ENCODE peak calls at places on chromosomes 1 and 21, in four cellular contexts. O is HFF-Myc; H is activated CD4-positive, alpha-beta T cell treated with anti-CD3 and anti-CD28 coated beads for 24 hours; M is posterior vena cava. G is an unnamed sample.

GRCh38 chr1:176843352-176844297 is 320.9 kb downstream of the ASTN1 start:
- DNase-seq in O (no peak), H (no peak), M (no peak), G (no peak)

GRCh38 chr1:10736623-10737267 is 59.7 kb downstream of the CASZ1 start:
- DNase-seq in H (no peak), M (no peak), O (no peak), G (no peak)

GRCh38 chr1:156090822-156091188 is 8.5 kb upstream of the MEX3A start:
- DNase-seq in M (peak; percentile 95), H (peak; percentile 90), O (no peak), G (peak; percentile 95)

GRCh38 chr1:201568859-201569294 is 29.9 kb downstream of the NAV1 start:
- DNase-seq in O (no peak), H (no peak), M (no peak), G (peak; percentile 65)

GRCh38 chr1:179925302-179925701 is 29.3 kb upstream of the CEP350 start:
- DNase-seq in H (no peak), O (no peak), M (no peak), G (no peak)

GRCh38 chr1:160376525-160377131 is 9.8 kb downstream of the NHLH1 start:
- DNase-seq in M (no peak), O (peak; percentile 39), H (no peak), G (no peak)

GRCh38 chr1:43980255-43981134 is 1.5 kb downstream of the B4GALT2 start:
- DNase-seq in O (no peak), M (no peak), H (no peak), G (no peak)

GRCh38 chr1:160177231-160177630 is 13.1 kb upstream of the CASQ1 start:
- DNase-seq in O (no peak), M (no peak), H (no peak), G (no peak)

GRCh38 chr1:171680339-171680738 is 27.9 kb upstream of the MYOC start:
- DNase-seq in M (no peak), O (no peak), H (no peak), G (no peak)

GRCh38 chr21:29477941-29478340 is 179.2 kb downstream of the BACH1 start:
- DNase-seq in H (no peak), M (no peak), O (peak; percentile 12), G (no peak)

GRCh38 chr1:21706151-21706835 is 37.1 kb upstream of the RAP1GAP start:
- DNase-seq in O (no peak), M (no peak), H (no peak), G (no peak)

GRCh38 chr1:91224878-91225277 is 179.8 kb downstream of the HFM1 start:
- DNase-seq in O (no peak), M (no peak), H (no peak), G (no peak)

GRCh38 chr1:40185951-40186864 is 25.0 kb downstream of the RLF start:
- DNase-seq in H (peak; percentile 43), M (no peak), O (peak; percentile 5), G (no peak)

GRCh38 chr1:41404308-41404755 is 43.1 kb downstream of the FOXO6 start:
- DNase-seq in H (no peak), M (no peak), O (no peak), G (no peak)

GRCh38 chr1:14947421-14947820 is 206.1 kb upstream of the TMEM51 start:
- DNase-seq in M (no peak), H (no peak), O (no peak), G (no peak)

GRCh38 chr1:202259705-202260104 is 66.1 kb downstream of the LGR6 start:
- DNase-seq in O (no peak), H (no peak), M (peak; percentile 6), G (peak; percentile 53)

GRCh38 chr1:72202761-72203160 is 79.6 kb downstream of the NEGR1 start:
- DNase-seq in M (no peak), H (no peak), O (peak; percentile 36), G (no peak)

GRCh38 chr1:220999872-221000863 is 120.9 kb downstream of the HLX start:
- DNase-seq in O (no peak), M (no peak), H (no peak), G (no peak)

GRCh38 chr1:234722267-234722704 is 112.3 kb upstream of the IRF2BP2 start:
- DNase-seq in H (no peak), O (peak; percentile 24), M (no peak), G (no peak)

GRCh38 chr1:1021010-1021845 is 1.3 kb downstream of the AGRN start:
- DNase-seq in M (no peak), H (no peak), O (no peak), G (no peak)

GRCh38 chr1:210448293-210448892 is 119.7 kb downstream of the HHAT start:
- DNase-seq in M (no peak), H (no peak), O (peak; percentile 37), G (no peak)

GRCh38 chr1:8201331-8201861 is 116.5 kb upstream of the SLC45A1 start:
- DNase-seq in H (no peak), O (no peak), M (peak; percentile 66), G (no peak)

GRCh38 chr1:221575605-221576004 is 166.3 kb downstream of the DUSP10 start:
- DNase-seq in O (no peak), H (no peak), M (no peak), G (no peak)

GRCh38 chr1:226351709-226352108 is 42.7 kb upstream of the LIN9 start:
- DNase-seq in O (no peak), H (no peak), M (no peak), G (no peak)

GRCh38 chr1:204246876-204247275 is 33.1 kb upstream of the GOLT1A start:
- DNase-seq in M (no peak), H (no peak), O (no peak), G (no peak)

GRCh38 chr21:46055863-46056281 is 42.0 kb upstream of the COL6A2 start:
- DNase-seq in H (no peak), O (no peak), M (peak; percentile 88), G (peak; percentile 88)

GRCh38 chr1:220156620-220157146 is 62.8 kb downstream of the IARS2 start:
- DNase-seq in O (no peak), M (no peak), H (no peak), G (no peak)

GRCh38 chr1:203473281-203473680 is 2.3 kb upstream of the PRELP start:
- DNase-seq in H (no peak), O (no peak), M (no peak), G (no peak)

GRCh38 chr21:32306021-32306780 is 7.5 kb downstream of the MRAP start:
- DNase-seq in O (no peak), M (peak; percentile 46), H (no peak), G (peak; percentile 77)

GRCh38 chr1:189939967-189940366 is 537.7 kb downstream of the BRINP3 start:
- DNase-seq in M (no peak), O (no peak), H (no peak), G (no peak)

GRCh38 chr1:45512641-45513054 is 9.0 kb downstream of the PRDX1 start:
- DNase-seq in O (peak; percentile 38), M (no peak), H (peak; percentile 43), G (no peak)

GRCh38 chr1:18950415-18951026 is 6.0 kb downstream of the IFFO2 start:
- DNase-seq in O (no peak), H (no peak), M (peak; percentile 91), G (no peak)

GRCh38 chr1:23132033-23132432 is 36.6 kb downstream of the LUZP1 start:
- DNase-seq in O (no peak), M (no peak), H (no peak), G (no peak)

GRCh38 chr1:152189657-152190442 is 30.8 kb upstream of the RPTN start:
- DNase-seq in O (peak; percentile 16), M (peak; percentile 80), H (peak; percentile 63), G (no peak)

GRCh38 chr1:149979972-149980548 is 30.5 kb downstream of the OTUD7B start:
- DNase-seq in O (no peak), M (no peak), H (no peak), G (no peak)

GRCh38 chr1:235932090-235932510 is 65.4 kb upstream of the LYST start:
- DNase-seq in M (no peak), O (no peak), H (no peak), G (no peak)

GRCh38 chr1:22428672-22429071 is 23.0 kb upstream of the ZBTB40 start:
- DNase-seq in O (no peak), H (no peak), M (no peak), G (no peak)

GRCh38 chr1:54996359-54996868 is 2.3 kb upstream of the BSND start:
- DNase-seq in O (peak; percentile 30), H (peak; percentile 77), M (peak; percentile 94), G (no peak)

GRCh38 chr1:244231572-244232315 is 180.7 kb downstream of the ZBTB18 start:
- DNase-seq in H (no peak), M (no peak), O (no peak), G (no peak)